ENCODE peak calls at places on chromosomes 6 and 20, in five cellular contexts. C is GM12878, E is NB4, V is upper lobe of left lung, Y is A549. W is an unnamed sample.

GRCh38 chr6:145018027-145018426 is 717.3 kb downstream of the EPM2A start:
- DNase-seq in C (no peak), E (no peak), V (no peak), Y (no peak), W (no peak)

GRCh38 chr6:148530394-148530923 is 187.8 kb downstream of the SASH1 start:
- DNase-seq in C (no peak), E (peak; percentile 39), V (no peak), Y (peak; percentile 10), W (no peak)

GRCh38 chr6:90382760-90383159 is 86.1 kb upstream of the BACH2 start:
- DNase-seq in C (no peak), E (no peak), V (no peak), Y (no peak), W (no peak)

GRCh38 chr6:14365393-14365792 is 247.8 kb downstream of the CD83 start:
- DNase-seq in C (no peak), E (no peak), V (no peak), Y (no peak), W (no peak)

GRCh38 chr6:97669191-97669651 is 386.2 kb upstream of the MMS22L start:
- DNase-seq in C (peak; percentile 74), E (no peak), V (no peak), Y (no peak), W (no peak)

GRCh38 chr20:40807094-40807623 is 118.1 kb upstream of the MAFB start:
- DNase-seq in C (no peak), E (no peak), V (no peak), Y (no peak), W (no peak)

GRCh38 chr6:41921712-41921998 is 356 bp downstream of the BYSL start:
- DNase-seq in C (no peak), E (no peak), V (no peak), Y (no peak), W (no peak)

GRCh38 chr6:108114861-108115597 is 40.5 kb upstream of the OSTM1 start:
- DNase-seq in C (no peak), E (peak; percentile 85), V (peak; percentile 40), Y (no peak), W (no peak)

GRCh38 chr6:146925846-146926245 is 278.4 kb upstream of the STXBP5 start:
- DNase-seq in C (no peak), E (no peak), V (no peak), Y (no peak), W (no peak)

GRCh38 chr6:122482750-122483080 is 11.1 kb upstream of the SERINC1 start:
- DNase-seq in C (no peak), E (no peak), V (no peak), Y (no peak), W (no peak)

GRCh38 chr6:15491255-15491985 is 171.4 kb downstream of the DTNBP1 start:
- DNase-seq in C (peak; percentile 17), E (peak; percentile 69), V (peak; percentile 69), Y (peak; percentile 31), W (no peak)

GRCh38 chr20:10647471-10647870 is 26.3 kb downstream of the JAG1 start:
- DNase-seq in C (no peak), E (peak; percentile 27), V (no peak), Y (no peak), W (no peak)

GRCh38 chr20:49956689-49957443 is 20.7 kb downstream of the RNF114 start:
- DNase-seq in C (no peak), E (peak; percentile 77), V (no peak), Y (no peak), W (no peak)

GRCh38 chr6:36309900-36310299 is 26.8 kb downstream of the BNIP5 start:
- DNase-seq in C (no peak), E (no peak), V (no peak), Y (no peak), W (no peak)

DNA sequence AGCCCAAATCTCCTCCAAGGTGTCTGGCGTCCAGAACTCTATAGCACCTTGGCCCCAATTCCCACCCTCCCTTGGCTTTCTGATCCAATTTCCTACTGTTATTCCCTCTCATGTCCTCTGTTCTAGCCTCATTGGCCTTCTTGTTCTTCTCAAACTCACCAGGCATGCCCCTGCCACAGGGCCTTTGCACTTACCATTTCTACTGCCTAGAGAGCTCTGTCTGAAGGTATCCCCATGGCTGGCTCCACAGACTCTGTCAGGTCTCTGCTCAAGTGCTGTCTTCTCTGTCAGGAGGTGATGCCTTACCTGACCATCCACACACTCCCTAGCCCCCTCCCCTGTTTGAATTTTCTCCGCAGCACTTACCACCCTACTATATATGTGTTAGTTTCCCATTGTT is 5.6 kb upstream of the BMP6 start:
- DNase-seq in C (no peak), E (no peak), V (no peak), Y (no peak), W (no peak)
- TF ChIP-seq CTCF in C (no peak), E (no peak), V (no peak), Y (no peak), W (no peak)

GRCh38 chr20:32125511-32125910 is 16.0 kb downstream of the TM9SF4 start:
- DNase-seq in C (no peak), E (no peak), V (no peak), Y (no peak), W (no peak)
- TF ChIP-seq POLR2A in C (no peak), E (no peak), V (no peak), Y (no peak), W (no peak)

GRCh38 chr6:150394886-150395285 is 26.1 kb downstream of the IYD start:
- DNase-seq in C (no peak), E (no peak), V (no peak), Y (no peak), W (no peak)

GRCh38 chr6:150394053-150394875 is 25.5 kb downstream of the IYD start:
- DNase-seq in C (no peak), E (no peak), V (no peak), Y (no peak), W (no peak)

GRCh38 chr6:150392452-150393220 is 23.8 kb downstream of the IYD start:
- DNase-seq in C (no peak), E (no peak), V (no peak), Y (no peak), W (no peak)

GRCh38 chr6:150391890-150392289 is 23.1 kb downstream of the IYD start:
- DNase-seq in C (no peak), E (no peak), V (no peak), Y (no peak), W (no peak)

GRCh38 chr6:150395388-150396009 is 26.7 kb downstream of the IYD start:
- DNase-seq in C (no peak), E (peak; percentile 59), V (peak; percentile 66), Y (peak; percentile 47), W (no peak)
- TF ChIP-seq CTCF in C (peak; percentile 71), E (peak; percentile 65), V (peak; percentile 70), Y (peak; percentile 59), W (peak; percentile 79)

DNA sequence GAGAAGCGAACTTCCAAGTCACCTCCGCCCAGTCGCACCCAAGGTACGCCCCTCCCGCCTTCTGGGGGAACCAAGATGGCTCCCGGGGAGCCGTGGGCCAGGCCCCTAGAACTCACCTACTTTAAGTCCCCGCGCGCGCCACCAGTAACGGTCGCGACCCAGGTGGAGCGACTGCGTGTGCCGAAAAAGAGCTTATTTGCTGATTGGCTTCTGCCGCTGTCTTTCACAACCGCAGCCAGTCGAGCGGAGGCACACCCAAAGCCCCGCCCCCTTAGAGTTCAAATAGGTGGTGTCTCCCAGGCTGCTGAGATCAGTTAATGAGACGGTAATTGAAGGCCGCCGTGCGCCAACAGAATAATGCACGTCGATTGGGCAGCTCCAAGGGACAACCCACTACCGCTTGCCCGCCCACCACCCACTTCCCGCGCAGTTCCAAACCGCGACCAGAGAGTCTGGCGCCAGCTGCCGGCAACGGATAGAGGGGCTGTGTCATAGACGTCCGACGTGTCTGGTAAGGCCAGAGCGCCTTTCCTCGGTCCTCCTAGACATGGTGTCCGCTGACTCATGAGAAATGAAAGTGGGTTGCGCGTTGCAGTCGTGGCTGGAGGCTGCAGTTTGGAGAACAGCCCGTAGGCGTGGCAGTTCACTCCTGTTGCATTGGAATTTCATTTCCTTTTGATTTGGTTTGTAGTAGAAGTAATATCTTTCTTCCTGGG is at the start of gene MDC1:
- DNase-seq in C (peak; percentile 99), E (peak; percentile 100), V (peak; percentile 100), Y (peak; percentile 84), W (peak; percentile 98)
- TF ChIP-seq POLR2A in C (peak; percentile 80), E (peak; percentile 64), V (peak; percentile 89), Y (peak; percentile 32), W (peak; percentile 73)

DNA sequence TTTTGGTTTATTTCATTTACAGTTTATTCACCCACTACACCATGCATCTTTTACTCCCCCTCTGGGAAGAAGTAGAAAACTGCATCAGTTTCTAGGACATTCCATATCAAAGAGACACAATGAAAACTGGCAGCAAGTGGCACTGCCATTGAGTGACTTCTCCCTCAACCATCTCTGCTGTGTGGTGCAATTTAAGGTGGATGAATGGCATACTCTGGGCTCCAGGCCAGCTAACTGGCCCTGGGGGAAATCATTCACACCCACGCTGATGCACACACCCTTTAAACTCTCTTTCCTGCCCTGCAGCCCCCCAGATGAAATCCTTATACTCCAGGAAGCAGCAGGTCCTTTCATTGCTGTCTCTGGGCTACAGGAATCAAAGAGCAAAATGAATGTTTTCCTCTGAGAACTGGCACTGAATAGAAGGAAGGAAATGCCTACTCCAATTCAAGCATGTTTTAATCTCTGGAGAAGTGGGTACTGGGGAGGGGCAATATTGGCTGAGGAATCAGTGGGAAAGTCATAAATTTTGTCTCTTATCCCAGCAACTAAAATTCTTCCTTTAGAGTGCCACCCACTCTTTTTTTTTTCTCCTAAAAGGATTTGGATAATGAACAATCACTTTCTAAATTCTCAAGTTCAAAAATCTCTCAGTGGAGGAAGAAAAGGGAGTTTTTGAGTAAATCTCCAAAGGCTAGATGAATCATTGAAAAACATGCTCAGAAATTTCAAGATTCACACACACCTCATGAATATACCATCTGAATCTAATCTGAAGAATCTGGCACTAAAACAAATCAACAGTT is 16.9 kb upstream of the RFPL4B start:
- DNase-seq in C (no peak), E (no peak), V (no peak), Y (no peak), W (no peak)
- TF ChIP-seq CTCF in C (no peak), E (no peak), V (no peak), Y (no peak), W (no peak)

DNA sequence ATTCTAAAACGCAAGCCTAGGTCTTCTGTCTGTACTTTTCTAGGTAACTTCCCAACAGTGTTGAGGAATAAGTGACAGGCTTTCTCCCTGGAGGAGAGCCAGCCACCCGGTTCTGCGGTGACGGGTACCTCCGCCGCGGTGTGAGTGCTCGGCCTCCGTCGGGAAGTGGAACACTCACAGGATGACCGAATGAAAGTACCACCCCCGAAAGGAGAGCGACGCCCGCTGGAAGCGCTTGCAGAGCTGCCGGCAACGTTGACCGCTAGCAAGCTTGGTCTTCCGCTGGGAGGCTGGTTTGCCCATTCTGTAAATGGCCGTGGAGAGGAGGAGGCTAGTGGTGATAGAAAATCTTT is 581 bp upstream of the TMEM242 start:
- DNase-seq in C (no peak), E (peak; percentile 88), V (peak; percentile 85), Y (peak; percentile 32), W (no peak)
- TF ChIP-seq POLR2A in C (no peak), E (no peak), V (no peak), Y (no peak), W (no peak)

GRCh38 chr6:127968394-127968793 is 67.5 kb upstream of the THEMIS start:
- DNase-seq in C (no peak), E (no peak), V (no peak), Y (no peak), W (no peak)
- TF ChIP-seq CTCF in C (no peak), E (no peak), V (no peak), Y (no peak), W (no peak)

W was measured in esophagus squamous epithelium.